ENCODE peak calls at places on chromosomes 2 and 18, in ten cellular contexts. G, L, F, V, O, P, D, W, B and Q are unnamed samples.

GRCh38 chr18:22550861-22551260 is 133.1 kb upstream of the CTAGE1 start:
- DNase-seq in L (no peak), B (no peak), G (no peak), F (no peak), O (no peak), D (no peak), W (no peak), V (no peak), P (no peak), Q (no peak)

GRCh38 chr2:178796079-178796677 is 11.0 kb downstream of the TTN start:
- DNase-seq in W (peak; percentile 56), F (no peak), G (no peak), L (no peak), B (peak; percentile 4), V (peak; percentile 6), O (no peak), D (peak; percentile 70), P (no peak), Q (peak; percentile 62)

GRCh38 chr2:222973237-222973636 is 78.8 kb upstream of the KCNE4 start:
- DNase-seq in W (no peak), D (no peak), O (no peak), F (no peak), V (no peak), B (no peak), G (no peak), L (no peak), P (no peak), Q (no peak)

GRCh38 chr2:234467289-234467688 is 29.6 kb downstream of the ARL4C start:
- DNase-seq in O (no peak), F (no peak), V (no peak), G (peak; percentile 81), B (peak; percentile 58), P (no peak), D (no peak), L (no peak), W (peak; percentile 54), Q (no peak)

GRCh38 chr2:85269959-85270358 is 57.8 kb downstream of the TGOLN2 start:
- DNase-seq in G (no peak), F (no peak), V (no peak), D (peak; percentile 85), O (no peak), P (no peak), L (no peak), B (no peak), W (no peak), Q (no peak)

GRCh38 chr2:138414014-138414413 is 87.6 kb upstream of the SPOPL start:
- DNase-seq in F (no peak), D (no peak), O (no peak), W (no peak), P (no peak), B (no peak), G (no peak), L (no peak), V (no peak), Q (no peak)

GRCh38 chr18:31057031-31057430 is 14.5 kb upstream of the DSC3 start:
- DNase-seq in G (no peak), O (no peak), W (no peak), L (no peak), B (no peak), F (no peak), V (no peak), D (peak; percentile 36), P (no peak), Q (no peak)

GRCh38 chr2:233387225-233387624 is 32.9 kb downstream of the DGKD start:
- DNase-seq in W (no peak), B (peak; percentile 11), D (peak; percentile 16), P (peak; percentile 78), F (no peak), O (no peak), V (no peak), L (no peak), G (no peak), Q (no peak)

GRCh38 chr18:36283448-36283847 is 14.1 kb upstream of the FHOD3 start:
- DNase-seq in O (no peak), P (no peak), G (no peak), W (no peak), F (no peak), B (no peak), V (no peak), L (no peak), D (no peak), Q (no peak)

GRCh38 chr18:36284268-36284667 is 13.2 kb upstream of the FHOD3 start:
- DNase-seq in P (no peak), B (no peak), L (no peak), F (no peak), V (no peak), G (no peak), W (no peak), D (no peak), O (no peak), Q (no peak)

GRCh38 chr18:36281941-36282340 is 15.6 kb upstream of the FHOD3 start:
- DNase-seq in G (no peak), O (no peak), P (no peak), W (no peak), D (peak; percentile 22), F (no peak), L (peak; percentile 45), B (no peak), V (no peak), Q (no peak)

GRCh38 chr18:36287653-36288052 is 9.9 kb upstream of the FHOD3 start:
- DNase-seq in V (no peak), P (no peak), O (no peak), D (no peak), L (no peak), W (no peak), G (no peak), B (no peak), F (no peak), Q (no peak)

DNA sequence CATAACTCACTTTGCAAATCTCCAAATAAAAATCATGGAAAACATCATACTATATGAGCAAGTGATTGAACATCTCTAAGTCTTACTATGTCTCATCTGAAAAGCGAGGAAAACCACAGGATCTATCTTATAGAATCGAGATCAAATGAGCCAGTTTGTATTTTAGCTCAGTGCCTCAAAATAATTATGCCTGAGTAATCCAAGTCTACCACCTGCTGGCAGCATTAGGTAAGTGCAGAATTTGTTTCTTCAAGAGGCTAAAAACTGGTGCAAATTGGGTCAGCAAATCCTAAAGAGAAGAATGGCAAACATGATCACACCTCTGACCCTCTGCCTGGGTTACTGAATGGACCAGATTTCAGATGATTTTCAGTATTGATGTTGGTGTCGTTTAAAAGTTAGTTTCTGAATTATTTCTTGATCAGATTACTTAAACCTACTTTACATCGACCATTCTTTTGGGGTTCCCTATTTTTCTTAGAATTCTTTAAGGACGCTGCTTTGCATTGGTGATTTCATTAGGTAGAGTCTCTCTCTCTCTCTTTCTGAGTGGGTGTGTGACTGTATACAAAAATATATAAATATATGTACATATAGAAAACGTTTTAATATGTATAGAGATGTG is 12.7 kb upstream of the FHOD3 start:
- DNase-seq in G (peak; percentile 69), O (peak; percentile 28), P (no peak), W (peak; percentile 70), F (no peak), B (peak; percentile 47), D (peak; percentile 82), L (peak; percentile 72), V (peak; percentile 44), Q (peak; percentile 66)
- TF ChIP-seq CTCF in G (peak; percentile 82), O (peak; percentile 95), P (peak; percentile 81), W (peak; percentile 91), F (peak; percentile 92), B (peak; percentile 91), D (peak; percentile 80), L (peak; percentile 93), V (peak; percentile 73), Q (peak; percentile 77)

GRCh38 chr2:174339571-174339966 is 4.8 kb downstream of the SP9 start:
- DNase-seq in P (no peak), D (no peak), W (no peak), V (no peak), O (no peak), L (no peak), G (no peak), F (no peak), B (no peak), Q (no peak)

GRCh38 chr2:174339971-174340399 is 5.2 kb downstream of the SP9 start:
- DNase-seq in B (no peak), W (no peak), L (no peak), D (no peak), O (no peak), V (no peak), F (no peak), G (no peak), P (no peak), Q (no peak)

GRCh38 chr2:174338155-174338495 is 3.4 kb downstream of the SP9 start:
- DNase-seq in O (no peak), W (no peak), F (no peak), V (no peak), B (no peak), D (no peak), P (no peak), G (no peak), L (no peak), Q (no peak)

GRCh38 chr2:174337337-174338154 is 2.8 kb downstream of the SP9 start:
- DNase-seq in O (peak; percentile 50), B (no peak), D (peak; percentile 53), V (no peak), W (peak; percentile 50), F (no peak), L (no peak), P (no peak), G (no peak), Q (no peak)

DNA sequence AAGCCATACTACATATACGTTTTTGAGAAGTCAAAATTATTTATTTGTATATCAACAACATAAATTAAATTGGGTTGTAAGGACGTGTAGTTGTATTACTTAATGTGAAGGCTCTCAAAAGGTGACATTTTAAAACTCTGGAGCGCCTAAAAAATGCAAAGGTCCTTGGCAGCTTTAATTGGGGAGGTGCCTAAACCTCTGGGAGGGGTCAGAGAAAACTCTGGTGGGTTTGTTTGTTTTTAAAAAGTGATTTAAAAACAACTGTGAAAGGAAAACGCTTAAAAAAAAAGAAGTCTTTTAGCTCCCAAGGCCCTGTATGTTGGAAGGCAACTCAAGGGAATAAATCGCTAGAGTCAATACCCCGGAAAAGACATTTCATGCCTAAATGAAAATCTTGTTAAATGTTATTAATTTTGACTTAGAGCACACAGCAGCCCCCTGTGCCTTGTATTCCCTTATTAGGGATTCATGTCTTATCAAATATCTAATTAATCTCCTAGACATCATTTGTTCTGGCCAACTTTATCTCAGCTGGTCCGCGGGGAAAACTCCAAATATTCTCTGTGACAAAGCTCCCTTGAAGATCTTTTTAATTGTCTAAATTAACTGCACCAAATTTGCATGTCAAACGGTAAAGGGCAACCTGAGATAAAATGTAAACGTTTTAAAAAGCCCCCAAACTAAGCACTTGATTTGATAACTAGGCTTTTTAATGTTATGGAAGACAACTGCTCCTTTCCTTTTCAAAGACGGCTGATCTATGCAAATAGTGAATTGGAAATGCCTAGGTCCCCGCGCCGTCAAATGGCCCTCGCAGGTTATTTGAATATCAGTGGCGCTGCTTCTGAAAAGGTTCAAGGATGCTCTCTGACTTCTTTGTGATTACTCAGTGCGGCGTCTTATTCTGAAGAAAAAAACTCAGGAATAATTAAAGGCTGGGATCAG is 4.1 kb downstream of the SP9 start:
- DNase-seq in D (no peak), G (no peak), P (no peak), V (no peak), L (no peak), O (no peak), W (no peak), F (no peak), B (no peak), Q (no peak)
- H3K4me3 ChIP-seq in D (no peak overlapping the region), G (no peak overlapping the region), P (no peak overlapping the region), V (no peak overlapping the region), L (no peak overlapping the region), O (no peak overlapping the region), W (peak overlapping the region; percentile 48), F (no peak overlapping the region), B (no peak overlapping the region), Q (no peak overlapping the region)

GRCh38 chr2:225649274-225649673 is 249.8 kb downstream of the NYAP2 start:
- DNase-seq in W (no peak), D (no peak), F (no peak), V (no peak), G (no peak), B (no peak), O (no peak), L (no peak), P (no peak), Q (no peak)
- TF ChIP-seq CTCF in W (no peak), D (no peak), F (no peak), V (no peak), G (no peak), B (no peak), O (no peak), L (no peak), P (no peak), Q (no peak)

DNA sequence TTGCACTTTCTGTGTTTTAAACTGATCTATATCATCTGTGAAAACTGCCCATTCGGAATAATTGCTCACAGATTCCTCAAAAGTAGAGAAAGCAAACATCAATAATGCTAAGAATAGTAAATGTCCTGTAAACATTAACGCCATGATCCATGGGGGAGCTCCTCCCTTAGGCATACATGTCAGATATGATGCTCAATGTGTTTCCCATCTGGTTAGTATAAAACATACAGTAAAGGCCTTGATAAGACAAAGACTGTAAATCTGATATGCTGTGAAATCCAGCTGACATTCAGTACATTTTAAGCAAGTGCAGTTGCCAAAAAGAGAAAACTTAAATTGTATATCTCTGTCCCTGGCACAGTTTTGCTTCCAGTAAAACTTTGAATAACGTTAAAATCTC is 2.1 kb downstream of the DSEL start:
- DNase-seq in O (no peak), B (no peak), F (no peak), L (no peak), W (no peak), G (no peak), V (no peak), P (no peak), D (no peak), Q (no peak)
- H3K4me3 ChIP-seq in O (no peak overlapping the region), B (peak overlapping the region; percentile 84), F (peak overlapping the region; percentile 94), L (no peak overlapping the region), W (peak overlapping the region; percentile 87), G (peak overlapping the region; percentile 89), V (no peak overlapping the region), P (no peak overlapping the region), D (no peak overlapping the region), Q (peak overlapping the region; percentile 79)